ENCODE peak calls at places on chromosomes 2 and 18, in nine cellular contexts. One of them, this sample, is unnamed.

GRCh38 chr2:164868563-164869419 is 27.2 kb upstream of the COBLL1 start:
- DNase-seq in pancreas: no peak
- DNase-seq in kidney: no peak
- DNase-seq in HAP-1: no peak
- DNase-seq in CD4-positive, alpha-beta T cell: no peak
- DNase-seq in GM12878: no peak
- DNase-seq in fibroblast of lung: no peak
- DNase-seq in AG04450: no peak
- DNase-seq in left ventricle myocardium inferior: no peak
- DNase-seq in this sample: no peak

GRCh38 chr2:193690572-193690971 is 1495.8 kb upstream of the TMEFF2 start:
- DNase-seq in pancreas: no peak
- DNase-seq in kidney: no peak
- DNase-seq in HAP-1: no peak
- DNase-seq in CD4-positive, alpha-beta T cell: no peak
- DNase-seq in GM12878: no peak
- DNase-seq in fibroblast of lung: no peak
- DNase-seq in AG04450: no peak
- DNase-seq in left ventricle myocardium inferior: no peak
- DNase-seq in this sample: no peak

GRCh38 chr2:157927155-157927554 is 51.0 kb upstream of the ACVR1 start:
- DNase-seq in pancreas: no peak
- DNase-seq in kidney: no peak
- DNase-seq in HAP-1: no peak
- DNase-seq in CD4-positive, alpha-beta T cell: no peak
- DNase-seq in GM12878: no peak
- DNase-seq in fibroblast of lung: no peak
- DNase-seq in AG04450: no peak
- DNase-seq in left ventricle myocardium inferior: no peak
- DNase-seq in this sample: no peak

GRCh38 chr2:180696005-180696404 is 284.4 kb upstream of the UBE2E3 start:
- DNase-seq in pancreas: no peak
- DNase-seq in kidney: no peak
- DNase-seq in HAP-1: no peak
- DNase-seq in CD4-positive, alpha-beta T cell: no peak
- DNase-seq in GM12878: no peak
- DNase-seq in fibroblast of lung: no peak
- DNase-seq in AG04450: no peak
- DNase-seq in left ventricle myocardium inferior: no peak
- DNase-seq in this sample: no peak

GRCh38 chr2:160932960-160933359 is 227.3 kb upstream of the TANK start:
- DNase-seq in pancreas: no peak
- DNase-seq in kidney: no peak
- DNase-seq in HAP-1: no peak
- DNase-seq in CD4-positive, alpha-beta T cell: no peak
- DNase-seq in GM12878: no peak
- DNase-seq in fibroblast of lung: peak; percentile 74
- DNase-seq in AG04450: peak; percentile 33
- DNase-seq in left ventricle myocardium inferior: no peak
- DNase-seq in this sample: peak; percentile 5

GRCh38 chr18:48860276-48861180 is 90.2 kb downstream of the SMAD7 start:
- DNase-seq in pancreas: peak; percentile 29
- DNase-seq in kidney: peak; percentile 59
- DNase-seq in HAP-1: no peak
- DNase-seq in CD4-positive, alpha-beta T cell: no peak
- DNase-seq in GM12878: no peak
- DNase-seq in fibroblast of lung: no peak
- DNase-seq in AG04450: no peak
- DNase-seq in left ventricle myocardium inferior: no peak
- DNase-seq in this sample: no peak

GRCh38 chr18:79570266-79571201 is 109.1 kb upstream of the CTDP1 start:
- DNase-seq in pancreas: no peak
- DNase-seq in kidney: peak; percentile 46
- DNase-seq in HAP-1: no peak
- DNase-seq in CD4-positive, alpha-beta T cell: peak; percentile 23
- DNase-seq in GM12878: no peak
- DNase-seq in fibroblast of lung: peak; percentile 69
- DNase-seq in AG04450: peak; percentile 27
- DNase-seq in left ventricle myocardium inferior: no peak
- DNase-seq in this sample: no peak

GRCh38 chr2:242002944-242003343 is 133.4 kb downstream of the RTP5 start:
- DNase-seq in pancreas: peak; percentile 36
- DNase-seq in kidney: no peak
- DNase-seq in HAP-1: no peak
- DNase-seq in CD4-positive, alpha-beta T cell: no peak
- DNase-seq in GM12878: no peak
- DNase-seq in fibroblast of lung: no peak
- DNase-seq in AG04450: no peak
- DNase-seq in left ventricle myocardium inferior: no peak
- DNase-seq in this sample: no peak

GRCh38 chr2:217440000-217440399 is 562.8 kb downstream of the TNS1 start:
- DNase-seq in pancreas: no peak
- DNase-seq in kidney: no peak
- DNase-seq in HAP-1: no peak
- DNase-seq in CD4-positive, alpha-beta T cell: no peak
- DNase-seq in GM12878: no peak
- DNase-seq in fibroblast of lung: peak; percentile 27
- DNase-seq in AG04450: no peak
- DNase-seq in left ventricle myocardium inferior: no peak
- DNase-seq in this sample: no peak

GRCh38 chr18:51399491-51400122 is 202.1 kb upstream of the MEX3C start:
- DNase-seq in pancreas: no peak
- DNase-seq in kidney: no peak
- DNase-seq in HAP-1: no peak
- DNase-seq in CD4-positive, alpha-beta T cell: no peak
- DNase-seq in GM12878: no peak
- DNase-seq in fibroblast of lung: no peak
- DNase-seq in AG04450: no peak
- DNase-seq in left ventricle myocardium inferior: no peak
- DNase-seq in this sample: no peak

GRCh38 chr2:105766300-105766866 is 21.7 kb downstream of the NCK2 start:
- DNase-seq in pancreas: no peak
- DNase-seq in kidney: no peak
- DNase-seq in HAP-1: no peak
- DNase-seq in CD4-positive, alpha-beta T cell: no peak
- DNase-seq in GM12878: no peak
- DNase-seq in fibroblast of lung: no peak
- DNase-seq in AG04450: no peak
- DNase-seq in left ventricle myocardium inferior: no peak
- DNase-seq in this sample: no peak

GRCh38 chr2:232857158-232857563 is 12.9 kb upstream of the SNORC start:
- DNase-seq in pancreas: no peak
- DNase-seq in kidney: no peak
- DNase-seq in HAP-1: no peak
- DNase-seq in CD4-positive, alpha-beta T cell: no peak
- DNase-seq in GM12878: no peak
- DNase-seq in fibroblast of lung: peak; percentile 62
- DNase-seq in AG04450: no peak
- DNase-seq in left ventricle myocardium inferior: no peak
- DNase-seq in this sample: no peak

GRCh38 chr2:211175956-211176355 is 619.6 kb downstream of the CPS1 start:
- DNase-seq in pancreas: no peak
- DNase-seq in kidney: no peak
- DNase-seq in HAP-1: no peak
- DNase-seq in CD4-positive, alpha-beta T cell: no peak
- DNase-seq in GM12878: no peak
- DNase-seq in fibroblast of lung: no peak
- DNase-seq in AG04450: no peak
- DNase-seq in left ventricle myocardium inferior: no peak
- DNase-seq in this sample: no peak

GRCh38 chr2:205051417-205051816 is 506.1 kb downstream of the PARD3B start:
- DNase-seq in pancreas: no peak
- DNase-seq in kidney: no peak
- DNase-seq in HAP-1: no peak
- DNase-seq in CD4-positive, alpha-beta T cell: no peak
- DNase-seq in GM12878: no peak
- DNase-seq in fibroblast of lung: peak; percentile 24
- DNase-seq in AG04450: no peak
- DNase-seq in left ventricle myocardium inferior: no peak
- DNase-seq in this sample: no peak

GRCh38 chr18:45755936-45756335 is 32.0 kb downstream of the SLC14A1 start:
- DNase-seq in pancreas: no peak
- DNase-seq in kidney: no peak
- DNase-seq in HAP-1: no peak
- DNase-seq in CD4-positive, alpha-beta T cell: no peak
- DNase-seq in GM12878: no peak
- DNase-seq in fibroblast of lung: peak; percentile 77
- DNase-seq in AG04450: no peak
- DNase-seq in left ventricle myocardium inferior: no peak
- DNase-seq in this sample: no peak

GRCh38 chr2:234861841-234862735 is 89.7 kb upstream of the SH3BP4 start:
- DNase-seq in pancreas: no peak
- DNase-seq in kidney: no peak
- DNase-seq in HAP-1: no peak
- DNase-seq in CD4-positive, alpha-beta T cell: no peak
- DNase-seq in GM12878: no peak
- DNase-seq in fibroblast of lung: no peak
- DNase-seq in AG04450: no peak
- DNase-seq in left ventricle myocardium inferior: peak; percentile 56
- DNase-seq in this sample: no peak

DNA sequence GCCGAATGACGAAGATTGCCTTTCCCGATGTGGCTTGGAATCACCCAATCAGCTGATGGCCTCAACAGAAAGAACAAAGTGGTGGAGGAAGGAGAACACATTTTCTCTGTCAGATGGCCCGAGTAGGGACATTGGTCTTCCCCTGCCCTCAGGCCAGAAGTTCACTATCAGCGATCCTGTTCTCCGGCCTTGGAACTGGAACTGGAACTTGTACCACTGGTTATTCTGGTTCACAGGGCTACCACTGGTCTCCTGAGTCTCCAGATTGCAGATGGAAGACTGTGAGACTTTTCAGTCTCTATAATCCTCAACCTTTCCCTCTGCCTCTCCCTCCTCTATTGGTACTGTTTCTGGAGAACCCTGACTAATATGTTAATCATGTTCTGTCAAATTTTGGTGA is 180.4 kb downstream of the ANKRD30B start:
- DNase-seq in pancreas: no peak
- DNase-seq in kidney: no peak
- DNase-seq in HAP-1: no peak
- DNase-seq in CD4-positive, alpha-beta T cell: no peak
- DNase-seq in GM12878: no peak
- DNase-seq in fibroblast of lung: no peak
- DNase-seq in AG04450: no peak
- DNase-seq in left ventricle myocardium inferior: no peak
- DNase-seq in this sample: peak; percentile 75
- H3K9me3 ChIP-seq in pancreas: no peaks in the 10 kb centered on the region
- H3K9me3 ChIP-seq in kidney: no peaks in the 10 kb centered on the region
- H3K9me3 ChIP-seq in HAP-1: no peaks in the 10 kb centered on the region
- H3K9me3 ChIP-seq in CD4-positive, alpha-beta T cell: no peaks in the 10 kb centered on the region
- H3K9me3 ChIP-seq in GM12878: no peaks in the 10 kb centered on the region
- H3K9me3 ChIP-seq in fibroblast of lung: no peaks in the 10 kb centered on the region
- H3K9me3 ChIP-seq in AG04450: peaks cover 53% of the 10 kb centered on the region
- H3K9me3 ChIP-seq in left ventricle myocardium inferior: no peaks in the 10 kb centered on the region
- H3K9me3 ChIP-seq in this sample: no peaks in the 10 kb centered on the region

DNA sequence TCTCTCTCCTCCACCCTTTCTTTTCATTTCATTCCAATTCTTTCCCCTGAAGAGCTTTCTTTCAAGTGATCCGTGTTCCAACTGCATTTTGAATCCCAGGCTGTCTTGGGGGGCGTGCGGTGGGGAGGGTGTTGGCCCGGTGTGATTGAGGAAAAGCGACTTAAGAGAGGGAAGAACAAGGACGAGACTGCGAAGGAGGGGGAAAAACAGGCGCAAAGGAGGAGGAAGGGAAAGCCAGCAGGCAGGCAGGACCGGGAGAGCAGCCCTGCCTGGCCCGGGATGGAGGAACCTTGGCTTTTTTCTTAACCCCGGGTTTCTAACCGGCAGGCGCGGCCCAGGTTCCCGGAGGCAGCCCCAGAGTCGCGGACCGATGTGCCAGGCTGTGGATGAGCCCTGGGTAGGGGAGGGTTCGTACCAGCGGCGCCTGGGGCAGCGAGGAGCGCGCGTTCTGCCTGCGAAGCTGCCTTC is 1.3 kb downstream of the ADCYAP1 start:
- DNase-seq in pancreas: peak; percentile 63
- DNase-seq in kidney: no peak
- DNase-seq in HAP-1: no peak
- DNase-seq in CD4-positive, alpha-beta T cell: no peak
- DNase-seq in GM12878: no peak
- DNase-seq in fibroblast of lung: no peak
- DNase-seq in AG04450: no peak
- DNase-seq in left ventricle myocardium inferior: no peak
- DNase-seq in this sample: no peak
- H3K9me3 ChIP-seq in pancreas: no peaks in the 10 kb centered on the region
- H3K9me3 ChIP-seq in kidney: no peaks in the 10 kb centered on the region
- H3K9me3 ChIP-seq in HAP-1: no peaks in the 10 kb centered on the region
- H3K9me3 ChIP-seq in CD4-positive, alpha-beta T cell: no peaks in the 10 kb centered on the region
- H3K9me3 ChIP-seq in GM12878: no peaks in the 10 kb centered on the region
- H3K9me3 ChIP-seq in fibroblast of lung: no peaks in the 10 kb centered on the region
- H3K9me3 ChIP-seq in AG04450: peaks cover 9% of the 10 kb centered on the region
- H3K9me3 ChIP-seq in left ventricle myocardium inferior: no peaks in the 10 kb centered on the region
- H3K9me3 ChIP-seq in this sample: no peaks in the 10 kb centered on the region

DNA sequence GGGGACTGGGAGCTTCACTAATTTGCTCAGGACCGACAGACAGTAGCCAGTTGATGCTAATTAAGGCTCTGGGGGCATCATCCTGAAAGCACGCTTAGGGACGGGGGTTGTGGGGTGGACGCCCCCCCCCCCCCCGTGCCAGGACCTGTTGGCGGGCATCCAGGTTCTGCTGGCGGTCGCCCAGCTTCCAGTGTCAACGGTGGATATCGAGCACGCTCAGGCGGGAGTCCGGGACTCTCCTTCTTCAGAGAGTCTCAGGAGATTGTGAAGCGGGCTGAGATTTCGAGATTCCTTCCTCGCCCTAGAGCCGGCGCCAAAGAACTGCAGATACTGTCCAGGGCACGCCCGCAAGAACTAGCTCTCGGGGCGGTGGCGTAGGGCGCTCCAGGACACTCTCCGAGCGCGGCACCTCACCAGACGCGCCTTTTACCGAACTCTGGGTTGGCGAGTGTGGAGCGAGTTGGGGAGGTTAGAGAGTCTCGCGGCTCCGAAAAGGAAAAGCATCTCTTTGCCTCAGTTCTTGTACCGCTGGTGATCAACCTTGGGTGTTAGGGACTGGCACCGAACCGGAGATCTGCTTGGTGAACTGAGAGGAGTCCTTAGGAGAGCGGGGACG is 5.6 kb downstream of the RAX start:
- DNase-seq in pancreas: no peak
- DNase-seq in kidney: no peak
- DNase-seq in HAP-1: no peak
- DNase-seq in CD4-positive, alpha-beta T cell: no peak
- DNase-seq in GM12878: no peak
- DNase-seq in fibroblast of lung: no peak
- DNase-seq in AG04450: no peak
- DNase-seq in left ventricle myocardium inferior: no peak
- DNase-seq in this sample: no peak
- H3K9me3 ChIP-seq in pancreas: no peaks in the 10 kb centered on the region
- H3K9me3 ChIP-seq in kidney: no peaks in the 10 kb centered on the region
- H3K9me3 ChIP-seq in HAP-1: no peaks in the 10 kb centered on the region
- H3K9me3 ChIP-seq in CD4-positive, alpha-beta T cell: no peaks in the 10 kb centered on the region
- H3K9me3 ChIP-seq in GM12878: no peaks in the 10 kb centered on the region
- H3K9me3 ChIP-seq in fibroblast of lung: no peaks in the 10 kb centered on the region
- H3K9me3 ChIP-seq in AG04450: peaks cover 12% of the 10 kb centered on the region
- H3K9me3 ChIP-seq in left ventricle myocardium inferior: no peaks in the 10 kb centered on the region
- H3K9me3 ChIP-seq in this sample: no peaks in the 10 kb centered on the region

DNA sequence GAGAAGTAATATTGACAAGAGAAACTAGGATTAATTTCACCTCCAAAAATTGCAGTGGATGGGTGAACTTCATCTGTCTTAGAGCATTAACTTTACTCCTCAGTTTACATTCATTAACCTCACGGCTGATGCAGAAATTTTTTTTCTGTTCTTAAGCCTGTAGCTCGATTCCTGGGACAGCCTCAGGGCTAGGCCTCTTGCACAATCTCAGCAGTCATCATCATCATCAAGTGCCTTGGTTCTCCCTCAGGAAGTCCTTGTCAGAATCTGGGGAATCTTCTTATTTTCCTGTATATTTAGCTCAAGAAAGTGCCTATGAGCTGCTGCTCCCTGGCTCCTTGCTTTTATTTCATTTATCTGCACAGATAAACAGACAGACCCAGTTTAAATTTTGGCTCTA is 1272.2 kb upstream of the LRRTM1 start:
- DNase-seq in pancreas: no peak
- DNase-seq in kidney: no peak
- DNase-seq in HAP-1: no peak
- DNase-seq in CD4-positive, alpha-beta T cell: no peak
- DNase-seq in GM12878: no peak
- DNase-seq in fibroblast of lung: no peak
- DNase-seq in AG04450: no peak
- DNase-seq in left ventricle myocardium inferior: no peak
- DNase-seq in this sample: no peak
- H3K9me3 ChIP-seq in pancreas: no peaks in the 10 kb centered on the region
- H3K9me3 ChIP-seq in kidney: no peaks in the 10 kb centered on the region
- H3K9me3 ChIP-seq in HAP-1: no peaks in the 10 kb centered on the region
- H3K9me3 ChIP-seq in CD4-positive, alpha-beta T cell: no peaks in the 10 kb centered on the region
- H3K9me3 ChIP-seq in GM12878: no peaks in the 10 kb centered on the region
- H3K9me3 ChIP-seq in fibroblast of lung: no peaks in the 10 kb centered on the region
- H3K9me3 ChIP-seq in AG04450: no peaks in the 10 kb centered on the region
- H3K9me3 ChIP-seq in left ventricle myocardium inferior: peaks cover 5% of the 10 kb centered on the region
- H3K9me3 ChIP-seq in this sample: no peaks in the 10 kb centered on the region

This sample was measured in PC-9.